ENCODE peak calls at places on chromosome 10, in six cellular contexts. One of them, this sample, is unnamed.

GRCh38 chr10:56370217-56371113 is 9.4 kb upstream of the ZWINT start:
- DNase-seq in GM12878: no peak
- DNase-seq in GM12891: no peak
- DNase-seq in HepG2: no peak
- DNase-seq in H1: peak
- DNase-seq in K562: peak
- DNase-seq in this sample: no peak

GRCh38 chr10:73858750-73859439 is 15.5 kb downstream of the CAMK2G start:
- DNase-seq in GM12878: no peak
- DNase-seq in K562: no peak
- DNase-seq in HepG2: no peak
- DNase-seq in GM12891: peak
- DNase-seq in H1: no peak
- DNase-seq in this sample: no peak

GRCh38 chr10:81873932-81874816 is 820 bp upstream of the NRG3 start:
- DNase-seq in GM12878: no peak
- DNase-seq in GM12891: no peak
- DNase-seq in H1: peak
- DNase-seq in HepG2: no peak
- DNase-seq in K562: no peak
- DNase-seq in this sample: peak

GRCh38 chr10:85642421-85643170 is 724.0 kb downstream of the GRID1 start:
- DNase-seq in K562: no peak
- DNase-seq in H1: no peak
- DNase-seq in HepG2: peak
- DNase-seq in GM12891: no peak
- DNase-seq in GM12878: no peak
- DNase-seq in this sample: no peak

GRCh38 chr10:78310481-78311080 is 276.9 kb downstream of the RPS24 start:
- DNase-seq in HepG2: no peak
- DNase-seq in K562: no peak
- DNase-seq in H1: peak
- DNase-seq in GM12878: no peak
- DNase-seq in GM12891: no peak
- DNase-seq in this sample: no peak

GRCh38 chr10:112435013-112435619 is 11.6 kb downstream of the ZDHHC6 start:
- DNase-seq in H1: no peak
- DNase-seq in HepG2: peak
- DNase-seq in GM12878: no peak
- DNase-seq in K562: no peak
- DNase-seq in GM12891: no peak
- DNase-seq in this sample: no peak

GRCh38 chr10:75079436-75080083 is 31.9 kb upstream of the SAMD8 start:
- DNase-seq in H1: no peak
- DNase-seq in GM12891: no peak
- DNase-seq in GM12878: no peak
- DNase-seq in HepG2: no peak
- DNase-seq in K562: no peak
- DNase-seq in this sample: no peak

GRCh38 chr10:122655524-122656307 is 43.9 kb downstream of the C10orf120 start:
- DNase-seq in GM12891: no peak
- DNase-seq in H1: no peak
- DNase-seq in HepG2: no peak
- DNase-seq in K562: no peak
- DNase-seq in GM12878: no peak
- DNase-seq in this sample: no peak

GRCh38 chr10:13087986-13088618 is 11.9 kb upstream of the OPTN start:
- DNase-seq in K562: no peak
- DNase-seq in H1: no peak
- DNase-seq in GM12891: no peak
- DNase-seq in GM12878: no peak
- DNase-seq in HepG2: no peak
- DNase-seq in this sample: no peak

GRCh38 chr10:3043512-3044368 is 23.6 kb upstream of the PFKP start:
- DNase-seq in HepG2: peak
- DNase-seq in H1: no peak
- DNase-seq in GM12891: peak
- DNase-seq in K562: peak
- DNase-seq in GM12878: no peak
- DNase-seq in this sample: no peak

GRCh38 chr10:61896854-61897661 is 4.4 kb upstream of the ARID5B start:
- DNase-seq in H1: peak
- DNase-seq in GM12878: peak
- DNase-seq in GM12891: peak
- DNase-seq in HepG2: peak
- DNase-seq in K562: peak
- DNase-seq in this sample: peak

GRCh38 chr10:122349758-122350355 is 24.7 kb upstream of the PLEKHA1 start:
- DNase-seq in H1: no peak
- DNase-seq in GM12878: no peak
- DNase-seq in HepG2: no peak
- DNase-seq in K562: no peak
- DNase-seq in GM12891: no peak
- DNase-seq in this sample: no peak

GRCh38 chr10:127911218-127911866 is 4.4 kb downstream of the PTPRE start:
- DNase-seq in GM12878: no peak
- DNase-seq in K562: no peak
- DNase-seq in GM12891: no peak
- DNase-seq in HepG2: no peak
- DNase-seq in H1: no peak
- DNase-seq in this sample: no peak

GRCh38 chr10:36670616-36671402 is 454.6 kb upstream of the ANKRD30A start:
- DNase-seq in H1: no peak
- DNase-seq in GM12878: no peak
- DNase-seq in K562: no peak
- DNase-seq in HepG2: no peak
- DNase-seq in GM12891: no peak
- DNase-seq in this sample: no peak

GRCh38 chr10:36669615-36670325 is 455.6 kb upstream of the ANKRD30A start:
- DNase-seq in K562: no peak
- DNase-seq in HepG2: no peak
- DNase-seq in GM12878: no peak
- DNase-seq in GM12891: no peak
- DNase-seq in H1: no peak
- DNase-seq in this sample: no peak

GRCh38 chr10:36662571-36662970 is 462.8 kb upstream of the ANKRD30A start:
- DNase-seq in GM12878: no peak
- DNase-seq in HepG2: no peak
- DNase-seq in H1: no peak
- DNase-seq in GM12891: no peak
- DNase-seq in K562: no peak
- DNase-seq in this sample: no peak

GRCh38 chr10:36671607-36672006 is 453.8 kb upstream of the ANKRD30A start:
- DNase-seq in HepG2: no peak
- DNase-seq in GM12878: no peak
- DNase-seq in GM12891: no peak
- DNase-seq in K562: no peak
- DNase-seq in H1: no peak
- DNase-seq in this sample: no peak

DNA sequence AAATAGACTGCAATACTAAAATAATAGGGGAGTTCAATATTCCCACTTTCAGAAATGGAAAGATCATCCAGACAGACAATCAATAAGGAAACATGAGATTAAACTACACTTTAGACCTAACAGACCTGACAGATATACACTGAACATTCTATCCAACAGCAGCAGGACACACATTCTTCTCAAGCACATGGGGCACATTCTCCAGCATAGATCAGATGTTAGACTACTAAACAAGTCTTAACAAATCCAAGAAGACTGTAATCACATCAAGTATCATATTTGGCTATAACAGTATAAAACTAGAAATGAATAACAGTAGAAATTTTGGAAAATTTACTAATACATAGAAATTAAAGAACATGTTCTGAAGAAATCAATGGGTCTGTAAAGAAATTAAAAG is 458.9 kb upstream of the ANKRD30A start:
- DNase-seq in HepG2: no peak
- DNase-seq in K562: no peak
- DNase-seq in GM12878: no peak
- DNase-seq in H1: no peak
- DNase-seq in GM12891: no peak
- DNase-seq in this sample: no peak
- TF ChIP-seq POLR2AphosphoS5 in HepG2: no peak
- TF ChIP-seq POLR2AphosphoS5 in K562: no peak
- TF ChIP-seq POLR2AphosphoS5 in GM12878: no peak
- TF ChIP-seq POLR2AphosphoS5 in H1: no peak
- TF ChIP-seq POLR2AphosphoS5 in GM12891: no peak
- TF ChIP-seq POLR2AphosphoS5 in this sample: no peak

GRCh38 chr10:79943871-79944270 is 5.0 kb downstream of the SFTPD start:
- DNase-seq in H1: no peak
- DNase-seq in HepG2: no peak
- DNase-seq in GM12878: no peak
- DNase-seq in K562: no peak
- DNase-seq in GM12891: no peak
- DNase-seq in this sample: no peak
- TF ChIP-seq TAF1 in H1: no peak
- TF ChIP-seq TAF1 in HepG2: no peak
- TF ChIP-seq TAF1 in GM12878: no peak
- TF ChIP-seq TAF1 in K562: no peak
- TF ChIP-seq TAF1 in GM12891: no peak
- TF ChIP-seq TAF1 in this sample: no peak

GRCh38 chr10:27256299-27256698 is 15.7 kb upstream of the ACBD5 start:
- DNase-seq in K562: no peak
- DNase-seq in GM12878: no peak
- DNase-seq in GM12891: no peak
- DNase-seq in HepG2: no peak
- DNase-seq in H1: no peak
- DNase-seq in this sample: no peak

GRCh38 chr10:27248215-27248614 is 7.6 kb upstream of the ACBD5 start:
- DNase-seq in GM12878: no peak
- DNase-seq in HepG2: no peak
- DNase-seq in K562: no peak
- DNase-seq in H1: no peak
- DNase-seq in GM12891: no peak
- DNase-seq in this sample: no peak

GRCh38 chr10:27251554-27251953 is 11.0 kb upstream of the ACBD5 start:
- DNase-seq in H1: no peak
- DNase-seq in HepG2: no peak
- DNase-seq in GM12878: no peak
- DNase-seq in GM12891: no peak
- DNase-seq in K562: no peak
- DNase-seq in this sample: no peak

GRCh38 chr10:27256790-27257189 is 16.2 kb upstream of the ACBD5 start:
- DNase-seq in GM12891: no peak
- DNase-seq in HepG2: no peak
- DNase-seq in GM12878: no peak
- DNase-seq in H1: no peak
- DNase-seq in K562: no peak
- DNase-seq in this sample: no peak

DNA sequence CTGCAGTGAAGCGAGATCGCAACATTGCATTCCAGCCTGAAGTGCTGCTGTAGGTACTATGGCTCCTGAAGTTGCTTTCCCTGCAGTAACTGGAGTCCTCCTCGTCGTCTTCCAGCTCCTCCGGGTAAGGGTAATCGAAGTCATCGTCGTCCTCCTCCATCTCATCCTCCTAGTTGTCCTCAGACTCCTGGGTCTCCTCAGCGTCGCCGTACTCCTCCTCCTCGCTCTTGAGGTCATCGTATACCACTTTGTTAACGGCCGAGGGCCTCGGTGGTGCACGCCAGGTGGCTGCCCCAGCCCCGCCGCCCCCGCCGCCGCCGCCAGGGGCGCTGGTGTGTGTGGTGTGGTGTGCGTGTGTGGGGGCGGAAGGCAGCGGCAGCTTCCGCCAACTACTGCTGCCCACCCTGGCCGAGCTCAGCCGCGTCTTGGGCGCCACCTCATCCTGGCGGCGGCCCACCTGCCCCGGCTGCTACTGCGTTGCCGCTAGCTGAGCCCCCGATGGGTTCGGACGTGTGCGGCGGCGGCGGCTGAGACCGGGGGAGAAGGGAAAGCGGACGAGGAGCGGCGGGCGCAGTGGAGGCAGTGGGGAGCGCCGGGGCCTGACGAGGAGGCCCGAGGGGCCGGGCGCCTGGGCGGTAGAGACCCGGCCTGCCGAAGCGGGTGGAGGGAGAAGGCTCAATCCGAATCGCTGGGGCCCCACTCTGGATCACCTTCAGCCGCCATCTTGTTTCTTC is 11.8 kb upstream of the ACBD5 start:
- DNase-seq in GM12891: peak
- DNase-seq in H1: peak
- DNase-seq in K562: peak
- DNase-seq in HepG2: no peak
- DNase-seq in GM12878: peak
- DNase-seq in this sample: peak
- TF ChIP-seq POLR2A in GM12891: peak
- TF ChIP-seq POLR2A in H1: peak
- TF ChIP-seq POLR2A in K562: peak
- TF ChIP-seq POLR2A in HepG2: no peak
- TF ChIP-seq POLR2A in GM12878: peak
- TF ChIP-seq POLR2A in this sample: peak

DNA sequence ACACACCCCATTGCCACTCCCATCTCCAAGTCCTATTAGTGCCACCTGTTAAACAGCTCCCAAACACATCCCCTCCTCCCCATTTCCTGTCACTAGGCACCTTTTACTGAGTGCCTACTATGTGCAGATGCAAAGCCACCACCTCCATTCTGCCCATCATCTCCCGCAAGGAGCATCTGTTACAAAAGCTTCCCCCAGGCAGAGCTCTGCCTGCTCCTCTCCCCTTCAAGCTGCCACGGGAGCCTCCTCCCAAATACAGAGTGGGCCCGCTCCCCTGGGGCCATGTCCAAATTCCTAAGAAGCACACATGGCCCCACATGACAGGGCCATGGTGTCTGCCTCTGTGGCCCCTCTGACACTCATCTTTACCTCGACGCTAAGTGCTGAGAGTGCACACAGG is 149.7 kb downstream of the OAT start:
- DNase-seq in K562: no peak
- DNase-seq in H1: no peak
- DNase-seq in GM12878: no peak
- DNase-seq in GM12891: no peak
- DNase-seq in HepG2: no peak
- DNase-seq in this sample: no peak
- TF ChIP-seq POLR2AphosphoS5 in K562: no peak
- TF ChIP-seq POLR2AphosphoS5 in H1: no peak
- TF ChIP-seq POLR2AphosphoS5 in GM12878: no peak
- TF ChIP-seq POLR2AphosphoS5 in GM12891: no peak
- TF ChIP-seq POLR2AphosphoS5 in HepG2: no peak
- TF ChIP-seq POLR2AphosphoS5 in this sample: no peak

DNA sequence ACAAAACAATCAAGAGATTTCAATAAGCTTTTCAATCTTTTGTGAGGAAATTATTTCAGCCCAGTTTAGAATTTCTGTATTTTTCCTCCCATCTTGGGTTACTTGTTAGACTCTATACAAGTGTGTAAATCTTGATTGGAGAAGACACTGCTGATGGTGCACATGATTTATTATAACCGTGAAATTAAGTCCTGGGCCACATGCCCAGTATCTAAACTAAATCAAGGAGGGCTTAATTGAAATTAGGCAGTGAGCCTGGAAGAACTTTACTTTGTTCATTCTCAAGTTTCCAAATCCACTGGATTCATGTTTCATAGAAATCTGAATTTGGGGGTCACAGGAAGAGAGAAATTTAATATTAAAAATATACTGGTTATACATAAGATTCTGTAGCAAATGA is 44.5 kb downstream of the CSTF2T start:
- DNase-seq in K562: no peak
- DNase-seq in HepG2: no peak
- DNase-seq in H1: no peak
- DNase-seq in GM12878: no peak
- DNase-seq in GM12891: no peak
- DNase-seq in this sample: no peak
- TF ChIP-seq TAF1 in K562: no peak
- TF ChIP-seq TAF1 in HepG2: no peak
- TF ChIP-seq TAF1 in H1: no peak
- TF ChIP-seq TAF1 in GM12878: no peak
- TF ChIP-seq TAF1 in GM12891: no peak
- TF ChIP-seq TAF1 in this sample: no peak

This sample was measured in GM12892.